ENCODE peak calls at places on chromosomes 6 and 20, in eight cellular contexts. T is Karpas-422; E is effector CD4-positive, alpha-beta T cell; O is lower leg skin; G is activated gamma-delta T cell treated with Interleukin-2 at 50 U/mL for 16 hours; I is NCI-H1092 treated with DMSO at 0.1 percent for 48 hours; V is ovary; Z is CD8-positive, alpha-beta memory T cell. H is an unnamed sample.
A peak's percentile ranks its signal among the peaks of the same experiment; 100 is the strongest.

GRCh38 chr6:155347800-155348199 is 33.5 kb upstream of the TFB1M start:
- DNase-seq in G (no peak), Z (no peak), T (no peak), V (no peak), E (no peak), O (no peak), I (no peak), H (no peak)

GRCh38 chr6:42781546-42781810 is 374 bp upstream of the BICRAL start:
- DNase-seq in I (peak; percentile 67), V (no peak), O (no peak), T (peak; percentile 94), Z (no peak), E (no peak), G (peak; percentile 23), H (no peak)

GRCh38 chr6:107730106-107730505 is 94.0 kb downstream of the SCML4 start:
- DNase-seq in V (no peak), G (peak; percentile 55), E (no peak), I (no peak), T (no peak), Z (peak; percentile 27), O (no peak), H (peak; percentile 50)

GRCh38 chr6:167099707-167100106 is 23.2 kb upstream of the CCR6 start:
- DNase-seq in V (no peak), E (no peak), G (no peak), T (no peak), I (no peak), Z (no peak), O (no peak), H (no peak)

GRCh38 chr6:165008971-165009370 is 300.4 kb downstream of the C6orf118 start:
- DNase-seq in T (no peak), I (no peak), Z (no peak), E (no peak), G (no peak), V (no peak), O (no peak), H (no peak)

GRCh38 chr6:130324657-130325056 is 41.2 kb upstream of the TMEM200A start:
- DNase-seq in G (no peak), V (no peak), I (no peak), Z (no peak), E (no peak), O (no peak), T (no peak), H (no peak)

GRCh38 chr6:55654445-55654844 is 75.5 kb upstream of the HMGCLL1 start:
- DNase-seq in I (no peak), E (no peak), T (no peak), V (no peak), Z (no peak), O (no peak), G (no peak), H (no peak)

GRCh38 chr6:159919011-159919511 is 28.3 kb downstream of the MAS1 start:
- DNase-seq in T (no peak), Z (no peak), V (no peak), E (no peak), I (no peak), O (no peak), G (no peak), H (no peak)

GRCh38 chr20:9036593-9036992 is 32.3 kb upstream of the PLCB4 start:
- DNase-seq in O (no peak), T (no peak), I (no peak), V (no peak), G (no peak), E (no peak), Z (no peak), H (no peak)

GRCh38 chr6:97978855-97979271 is 695.8 kb upstream of the MMS22L start:
- DNase-seq in G (no peak), V (no peak), Z (no peak), O (no peak), T (peak; percentile 44), I (no peak), E (no peak), H (no peak)

GRCh38 chr20:5780233-5781217 is 30.3 kb downstream of the SHLD1 start:
- DNase-seq in V (no peak), Z (no peak), O (no peak), I (no peak), E (no peak), G (no peak), T (no peak), H (no peak)

GRCh38 chr20:14925286-14925685 is 587.9 kb upstream of the FLRT3 start:
- DNase-seq in Z (no peak), O (no peak), I (no peak), G (no peak), T (no peak), E (no peak), V (no peak), H (no peak)

GRCh38 chr6:157264701-157265100 is 58.6 kb downstream of the TMEM242 start:
- DNase-seq in I (peak; percentile 96), G (no peak), T (no peak), V (no peak), Z (no peak), O (no peak), E (no peak), H (no peak)

GRCh38 chr6:11566609-11567008 is 29.1 kb downstream of the TMEM170B start:
- DNase-seq in V (no peak), G (no peak), T (no peak), I (no peak), E (no peak), O (no peak), Z (no peak), H (no peak)

H was measured in T-cell.